ENCODE peak calls at places on chromosomes 13 and 19, in five cellular contexts. N is gastrocnemius medialis; Z is dorsolateral prefrontal cortex; T is ELF-1; U is stimulated activated CD4-positive, alpha-beta T cell treated with anti-CD3 and anti-CD28 coated beads, Interleukin-1b, Interleukin-23, amount 100 ng/mL, for 48 hours. I is an unnamed sample.
A peak's percentile ranks its signal among the peaks of the same experiment; 100 is the strongest.

GRCh38 chr13:54486421-54487166 is 1458.0 kb downstream of the OLFM4 start:
- DNase-seq in T (peak; percentile 17), Z (no peak), U (no peak), N (no peak), I (no peak)

GRCh38 chr19:24033308-24033961 is 53.6 kb upstream of the ZNF254 start:
- DNase-seq in U (peak; percentile 85), N (peak; percentile 71), T (peak; percentile 95), Z (peak; percentile 85), I (peak; percentile 94)

GRCh38 chr13:40484981-40485380 is 181.5 kb downstream of the FOXO1 start:
- DNase-seq in T (no peak), U (no peak), Z (no peak), N (no peak), I (no peak)

GRCh38 chr19:14978377-14978776 is 1.3 kb downstream of the SLC1A6 start:
- DNase-seq in Z (no peak), T (no peak), U (no peak), N (no peak), I (no peak)

GRCh38 chr13:52141299-52141698 is 12.4 kb upstream of the NEK5 start:
- DNase-seq in T (no peak), U (no peak), Z (no peak), N (no peak), I (no peak)

GRCh38 chr19:54204767-54205468 is 4.3 kb downstream of the RPS9 start:
- DNase-seq in Z (no peak), N (no peak), T (no peak), U (no peak), I (no peak)

GRCh38 chr19:3513198-3514140 is 7.4 kb downstream of the FZR1 start:
- DNase-seq in T (no peak), N (no peak), Z (no peak), U (no peak), I (no peak)

GRCh38 chr19:14198384-14199376 is 7.3 kb downstream of the ADGRL1 start:
- DNase-seq in N (no peak), U (no peak), Z (no peak), T (no peak), I (no peak)

GRCh38 chr13:100542546-100543156 is 45.9 kb downstream of the GGACT start:
- DNase-seq in Z (no peak), N (no peak), U (no peak), T (no peak), I (no peak)

GRCh38 chr13:109249780-109250528 is 536.4 kb downstream of the IRS2 start:
- DNase-seq in T (no peak), N (no peak), Z (no peak), U (no peak), I (no peak)

GRCh38 chr19:35347171-35347929 is at the start of gene FFAR1:
- DNase-seq in U (peak; percentile 80), T (no peak), Z (no peak), N (no peak), I (peak; percentile 48)

I was measured in tibial artery.